ENCODE peak calls at places on chromosome 18, in eight cellular contexts. T is kidney glomerular epithelial cell, W is NCI-H1417, B is B cell, Z is IMR-90, E is GM23248, X is heart left ventricle, H is GM13976. M is an unnamed sample.

GRCh38 chr18:75377975-75378673 is 49.4 kb downstream of the SMIM21 start:
- DNase-seq in T (no peak), Z (no peak), X (no peak), W (no peak), H (no peak), E (peak), B (no peak), M (no peak)

GRCh38 chr18:8960740-8961657 is 141.5 kb upstream of the NDUFV2 start:
- DNase-seq in B (no peak), X (no peak), W (no peak), E (peak), Z (peak), H (no peak), T (peak), M (no peak)

GRCh38 chr18:3623769-3624545 is 174.0 kb downstream of the TGIF1 start:
- DNase-seq in Z (peak), T (peak), X (peak), E (peak), B (no peak), H (no peak), W (no peak), M (peak)

GRCh38 chr18:79353238-79353637 is 42.5 kb upstream of the NFATC1 start:
- DNase-seq in T (no peak), B (no peak), W (no peak), X (no peak), H (no peak), E (no peak), Z (peak), M (no peak)

GRCh38 chr18:76161983-76162382 is 333.1 kb downstream of the ZNF516 start:
- DNase-seq in Z (no peak), E (no peak), T (no peak), X (no peak), H (no peak), B (no peak), W (no peak), M (no peak)

GRCh38 chr18:71398530-71398929 is 1109.7 kb downstream of the SOCS6 start:
- DNase-seq in B (no peak), W (peak), X (no peak), Z (no peak), T (peak), E (no peak), H (no peak), M (no peak)

GRCh38 chr18:42052137-42052708 is 97.2 kb downstream of the PIK3C3 start:
- DNase-seq in W (no peak), B (no peak), Z (peak), E (peak), H (no peak), X (no peak), T (no peak), M (no peak)

GRCh38 chr18:63348508-63349136 is 18.4 kb downstream of the KDSR start:
- DNase-seq in B (no peak), Z (no peak), X (no peak), E (no peak), T (no peak), H (no peak), W (no peak), M (no peak)

GRCh38 chr18:49274188-49274714 is 186.2 kb downstream of the DYM start:
- DNase-seq in B (no peak), T (peak), E (peak), Z (peak), W (no peak), X (no peak), H (no peak), M (no peak)

GRCh38 chr18:70461323-70462077 is 172.7 kb downstream of the SOCS6 start:
- DNase-seq in E (no peak), X (no peak), T (no peak), H (no peak), Z (no peak), B (no peak), W (no peak), M (no peak)

GRCh38 chr18:1353025-1353424 is 448.4 kb downstream of the ADCYAP1 start:
- DNase-seq in W (no peak), Z (no peak), H (no peak), X (no peak), B (no peak), T (no peak), E (no peak), M (no peak)